ENCODE peak calls at places on chromosomes 7 and 10, in four cellular contexts. X is K562, C is A549, L is GM12878. G is an unnamed sample.

GRCh38 chr10:71075066-71075758 is 137.2 kb upstream of the UNC5B start:
- DNase-seq in X (no peak), L (no peak), C (no peak), G (no peak)

GRCh38 chr7:42753322-42753721 is 158.5 kb downstream of the C7orf25 start:
- DNase-seq in L (no peak), C (no peak), X (no peak), G (no peak)

GRCh38 chr7:71465741-71466189 is 333.8 kb downstream of the GALNT17 start:
- DNase-seq in L (no peak), X (no peak), C (no peak), G (no peak)

GRCh38 chr10:85602713-85603112 is 763.9 kb downstream of the GRID1 start:
- DNase-seq in L (no peak), X (no peak), C (no peak), G (no peak)

GRCh38 chr7:148242271-148242801 is 348.2 kb upstream of the C7orf33 start:
- DNase-seq in X (peak), C (peak), L (no peak), G (peak)

GRCh38 chr7:30164567-30164966 is 29.8 kb downstream of the MTURN start:
- DNase-seq in C (peak), L (no peak), X (peak), G (peak)

GRCh38 chr10:130481076-130481930 is 345.1 kb downstream of the GLRX3 start:
- DNase-seq in C (no peak), X (no peak), L (no peak), G (no peak)

GRCh38 chr7:101165958-101166602 is 711 bp upstream of the VGF start:
- DNase-seq in C (no peak), X (peak), L (no peak), G (no peak)

GRCh38 chr10:69239816-69240434 is 19.8 kb downstream of the HKDC1 start:
- DNase-seq in L (no peak), X (no peak), C (no peak), G (no peak)

GRCh38 chr7:159070422-159071148 is 74.1 kb downstream of the VIPR2 start:
- DNase-seq in L (no peak), C (no peak), X (no peak), G (no peak)

GRCh38 chr7:34143397-34143796 is 238.1 kb downstream of the BMPER start:
- DNase-seq in L (no peak), X (no peak), C (no peak), G (no peak)

GRCh38 chr10:4653160-4653559 is 172.8 kb upstream of the AKR1E2 start:
- DNase-seq in X (no peak), C (no peak), L (no peak), G (no peak)

GRCh38 chr10:131901181-131901829 is 497 bp downstream of the PPP2R2D start:
- DNase-seq in X (peak), C (no peak), L (no peak), G (no peak)

GRCh38 chr7:56218510-56218909 is 102.3 kb upstream of the NUPR2 start:
- DNase-seq in X (no peak), L (no peak), C (no peak), G (no peak)
- H3K27ac ChIP-seq in X (no peak), L (no peak), C (no peak), G (no peak)

DNA sequence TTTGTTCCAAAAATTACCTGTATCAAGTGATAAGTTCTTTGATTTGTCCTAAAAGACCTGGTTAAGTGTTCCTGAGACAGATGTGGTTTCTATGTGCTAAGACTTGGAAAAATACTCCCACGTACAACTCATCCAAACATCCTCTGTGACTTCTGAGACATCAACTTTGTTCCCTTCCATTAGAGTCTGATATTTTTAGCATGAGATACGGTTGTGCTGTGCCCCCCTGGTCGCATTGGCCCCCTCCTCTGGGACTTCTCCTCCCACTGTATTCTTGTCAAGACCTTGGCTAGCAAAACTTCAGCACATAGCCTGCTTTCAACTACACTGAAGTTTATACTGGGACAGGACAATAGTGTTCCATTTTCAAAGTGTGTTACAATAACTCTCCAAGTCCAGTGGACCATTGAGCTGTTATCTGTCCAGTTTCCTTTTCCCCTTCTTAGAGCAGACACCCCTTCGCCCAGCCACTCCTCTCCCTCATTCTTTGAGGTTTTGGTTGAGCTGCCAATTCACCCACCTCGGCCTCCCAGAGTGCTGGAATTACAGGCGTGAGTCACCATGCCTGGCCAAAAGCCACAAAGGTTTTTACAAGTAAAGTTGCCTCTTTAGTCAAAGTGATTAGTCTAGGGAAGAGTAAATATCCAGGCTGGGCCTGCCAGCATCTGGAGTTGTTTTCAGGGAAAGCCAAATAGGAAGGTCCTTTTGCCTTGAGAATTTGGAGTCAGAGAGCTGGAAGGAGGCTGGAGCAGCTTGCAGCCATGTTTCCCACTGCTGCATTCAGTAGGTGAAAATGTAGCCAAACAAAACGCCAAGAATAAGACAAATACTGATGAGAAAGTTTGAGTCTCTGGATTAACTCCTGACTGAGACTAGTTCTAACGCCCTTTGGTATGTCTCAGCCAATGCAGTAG is 17.8 kb upstream of the PDLIM1 start:
- DNase-seq in X (no peak), L (no peak), C (peak), G (peak)
- TF ChIP-seq ESRRA in X (no peak), L (no peak), C (no peak), G (no peak)

DNA sequence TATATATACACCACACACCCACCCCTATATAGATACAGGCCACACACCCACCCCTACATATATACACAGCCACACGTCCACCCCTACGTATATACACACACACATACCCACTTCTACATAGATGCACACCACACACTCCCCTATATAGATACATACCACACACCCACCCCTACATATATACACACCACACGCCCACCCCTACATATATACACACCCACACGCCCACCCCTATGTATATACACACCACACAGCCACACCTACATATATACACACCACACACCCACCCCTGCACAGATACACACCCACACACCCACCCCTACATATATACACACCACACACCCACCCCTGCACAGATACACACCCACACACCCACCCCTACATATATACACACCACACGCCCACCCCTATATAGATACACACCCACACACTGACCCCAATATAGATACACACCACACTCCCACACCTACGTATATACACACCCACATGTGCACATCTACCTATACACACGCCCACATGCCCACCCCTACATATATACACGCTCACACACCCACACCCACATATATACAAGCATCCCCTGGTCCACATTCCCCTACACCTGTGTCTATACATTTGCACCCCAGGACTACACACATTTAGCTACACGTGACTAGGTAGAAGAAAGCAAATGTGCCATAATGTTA is 52.1 kb upstream of the UBE3C start:
- DNase-seq in C (no peak), L (no peak), X (peak), G (no peak)
- H3K27ac ChIP-seq in C (no peak), L (no peak), X (no peak), G (no peak)

GRCh38 chr10:124560377-124560776 is 98.8 kb downstream of the LHPP start:
- DNase-seq in L (no peak), X (no peak), C (no peak), G (no peak)
- TF ChIP-seq ESRRA in L (no peak), X (no peak), C (no peak), G (no peak)

DNA sequence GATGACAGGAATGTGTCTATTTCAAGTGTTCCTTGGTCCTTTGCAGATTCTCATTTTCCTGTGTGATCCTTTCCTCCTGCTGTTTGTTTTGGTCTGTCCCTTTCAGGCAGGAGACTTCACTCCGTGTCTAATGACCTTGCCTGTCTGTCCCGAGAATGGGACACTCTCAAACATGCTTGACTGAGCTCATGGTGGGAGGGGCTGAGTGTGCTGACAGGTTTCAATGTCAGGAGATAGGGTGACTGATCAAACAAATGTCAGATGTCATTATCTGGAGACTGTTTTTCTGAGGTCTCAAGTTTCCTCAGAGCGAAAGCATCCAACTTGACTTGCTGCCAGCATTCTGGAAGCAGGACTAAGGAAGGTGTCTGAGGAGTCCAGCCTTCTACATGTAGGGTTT is 228.9 kb upstream of the KIAA1217 start:
- DNase-seq in L (no peak), X (no peak), C (no peak), G (no peak)
- H3K27ac ChIP-seq in L (no peak), X (no peak), C (no peak), G (no peak)

GRCh38 chr10:113239569-113239968 is 289.5 kb downstream of the TCF7L2 start:
- DNase-seq in C (no peak), X (no peak), L (no peak), G (no peak)

GRCh38 chr10:113236998-113237397 is 287.0 kb downstream of the TCF7L2 start:
- DNase-seq in C (no peak), X (no peak), L (no peak), G (no peak)

GRCh38 chr10:113240736-113241135 is 290.7 kb downstream of the TCF7L2 start:
- DNase-seq in X (no peak), C (no peak), L (no peak), G (peak)

GRCh38 chr10:113244750-113245149 is 294.7 kb downstream of the TCF7L2 start:
- DNase-seq in X (no peak), L (no peak), C (no peak), G (no peak)

GRCh38 chr10:113241966-113242365 is 291.9 kb downstream of the TCF7L2 start:
- DNase-seq in C (no peak), X (no peak), L (no peak), G (no peak)
- TF ChIP-seq ESRRA in C (no peak), X (no peak), L (no peak), G (no peak)

DNA sequence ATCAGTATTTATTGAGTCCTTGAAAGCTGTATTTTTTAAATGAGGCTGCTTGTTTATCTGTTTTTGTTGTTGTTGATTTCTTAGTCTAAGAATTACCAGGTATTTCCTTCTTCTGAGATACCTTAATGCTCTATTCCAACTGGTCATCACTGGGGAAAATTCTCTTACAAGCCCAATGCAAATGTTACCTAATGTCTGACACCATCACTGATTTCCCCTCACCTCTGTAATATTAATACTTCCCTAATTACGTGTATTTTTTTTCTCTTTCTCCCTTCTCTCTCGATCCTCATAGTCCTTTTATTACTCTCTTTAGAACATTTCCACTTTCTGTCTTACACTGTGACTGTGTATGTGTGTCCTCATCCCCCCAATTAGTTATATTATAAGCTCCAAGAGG is 13.9 kb downstream of the HDAC9 start:
- DNase-seq in X (no peak), C (no peak), L (no peak), G (no peak)
- H3K27ac ChIP-seq in X (no peak), C (no peak), L (peak), G (no peak)

DNA sequence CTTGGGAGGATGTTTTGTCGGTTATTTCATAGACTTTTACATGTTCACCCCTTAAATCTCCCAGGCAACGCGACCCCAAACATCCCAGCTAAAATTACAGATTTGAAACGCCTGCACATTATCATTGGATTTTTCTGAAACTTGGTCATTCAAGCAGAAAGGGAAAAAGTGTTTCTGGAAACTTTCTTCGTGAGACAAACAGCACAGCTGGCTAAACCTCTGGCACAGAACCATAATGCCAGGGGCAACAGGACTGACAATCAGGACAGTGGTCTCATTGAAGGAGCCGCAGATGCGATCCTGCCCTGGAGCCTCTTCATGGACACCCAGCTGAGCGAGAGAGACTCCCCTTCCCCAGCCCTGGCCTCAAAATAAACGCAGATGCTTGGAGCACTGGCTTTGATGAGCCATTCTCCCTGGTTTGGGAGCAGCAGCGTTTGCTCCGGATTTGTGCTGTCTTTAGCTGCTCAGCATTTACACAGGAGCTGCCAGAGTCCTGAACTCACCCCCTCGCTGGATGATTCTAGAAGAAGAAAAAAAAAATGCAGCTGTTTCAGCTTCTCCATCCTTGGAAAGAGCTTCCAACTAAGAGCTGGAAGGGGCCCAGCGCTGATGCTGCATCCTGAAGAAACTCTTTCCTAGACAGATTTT is 30.0 kb downstream of the AFAP1L2 start:
- DNase-seq in X (no peak), L (no peak), C (no peak), G (no peak)
- TF ChIP-seq ESRRA in X (no peak), L (no peak), C (no peak), G (no peak)

GRCh38 chr10:133390597-133391248 is 3.2 kb upstream of the MTG1 start:
- DNase-seq in X (no peak), C (no peak), L (no peak), G (no peak)
- H3K27ac ChIP-seq in X (peak), C (no peak), L (peak), G (no peak)

GRCh38 chr7:113652501-113652900 is 266.3 kb downstream of the PPP1R3A start:
- DNase-seq in X (no peak), L (no peak), C (no peak), G (no peak)
- TF ChIP-seq ESRRA in X (no peak), L (no peak), C (no peak), G (no peak)